ENCODE peak calls at places on chromosomes 11 and 22, in five cellular contexts. R, O, E, J and G are unnamed samples.

GRCh38 chr22:39907605-39908097 is 6.8 kb downstream of the GRAP2 start:
- DNase-seq in R (no peak), O (no peak), E (no peak), J (no peak), G (no peak)

GRCh38 chr22:26893034-26893710 is 235.8 kb downstream of the MIAT start:
- DNase-seq in R (no peak), O (no peak), E (no peak), J (peak; percentile 11), G (peak; percentile 11)

GRCh38 chr11:99973993-99974392 is 713.1 kb upstream of the ARHGAP42 start:
- DNase-seq in R (no peak), O (no peak), E (no peak), J (peak; percentile 8), G (no peak)

GRCh38 chr11:81470446-81470845 is 1263.2 kb downstream of the FAM181B start:
- DNase-seq in R (no peak), O (no peak), E (no peak), J (no peak), G (no peak)

GRCh38 chr11:57459112-57460016 is 964 bp upstream of the RTN4RL2 start:
- DNase-seq in R (peak; percentile 15), O (no peak), E (no peak), J (no peak), G (no peak)

GRCh38 chr22:37370306-37370979 is 56.8 kb downstream of the ELFN2 start:
- DNase-seq in R (no peak), O (no peak), E (peak; percentile 76), J (no peak), G (no peak)

GRCh38 chr11:104198576-104198975 is 34.6 kb upstream of the PDGFD start:
- DNase-seq in R (no peak), O (no peak), E (no peak), J (peak; percentile 31), G (peak; percentile 60)

GRCh38 chr22:40728731-40729189 is 49.5 kb downstream of the MCHR1 start:
- DNase-seq in R (peak; percentile 79), O (peak; percentile 15), E (peak; percentile 51), J (peak; percentile 77), G (peak; percentile 28)

GRCh38 chr11:7004482-7004881 is 15.7 kb downstream of the ZNF214 start:
- DNase-seq in R (no peak), O (peak; percentile 25), E (no peak), J (peak; percentile 69), G (peak; percentile 16)

GRCh38 chr11:117657801-117658200 is 139.2 kb downstream of the DSCAML1 start:
- DNase-seq in R (no peak), O (no peak), E (no peak), J (no peak), G (no peak)

GRCh38 chr22:45896153-45896951 is 80.6 kb downstream of the WNT7B start:
- DNase-seq in R (no peak), O (no peak), E (peak; percentile 72), J (peak; percentile 87), G (no peak)

GRCh38 chr11:9357041-9357440 is 27.4 kb upstream of the IPO7 start:
- DNase-seq in R (no peak), O (no peak), E (no peak), J (peak; percentile 68), G (no peak)

GRCh38 chr11:86938900-86939880 is 16.0 kb downstream of the FZD4 start:
- DNase-seq in R (peak; percentile 71), O (peak; percentile 59), E (no peak), J (peak; percentile 65), G (peak; percentile 60)

GRCh38 chr22:42925598-42925997 is 68.5 kb upstream of the ARFGAP3 start:
- DNase-seq in R (no peak), O (no peak), E (no peak), J (no peak), G (no peak)

GRCh38 chr11:112785104-112785503 is 176.1 kb upstream of the NCAM1 start:
- DNase-seq in R (no peak), O (peak; percentile 13), E (no peak), J (no peak), G (peak; percentile 51)

GRCh38 chr11:75795276-75796090 is 19.5 kb upstream of the UVRAG start:
- DNase-seq in R (no peak), O (no peak), E (no peak), J (no peak), G (no peak)

GRCh38 chr11:121895919-121896318 is 220.1 kb downstream of the BLID start:
- DNase-seq in R (no peak), O (peak; percentile 19), E (no peak), J (peak; percentile 58), G (peak; percentile 28)

GRCh38 chr11:69044111-69045013 is 4.4 kb upstream of the TPCN2 start:
- DNase-seq in R (peak; percentile 82), O (peak; percentile 77), E (peak; percentile 78), J (peak; percentile 53), G (peak; percentile 71)

GRCh38 chr11:69874178-69874983 is 55.2 kb upstream of the FGF3 start:
- DNase-seq in R (no peak), O (no peak), E (peak; percentile 21), J (no peak), G (no peak)

GRCh38 chr11:27305751-27306150 is 57.3 kb downstream of the CCDC34 start:
- DNase-seq in R (no peak), O (no peak), E (no peak), J (no peak), G (no peak)

GRCh38 chr11:119093666-119093950 is 8.0 kb downstream of the DPAGT1 start:
- DNase-seq in R (no peak), O (no peak), E (no peak), J (no peak), G (no peak)

GRCh38 chr11:123137496-123138270 is 57.4 kb downstream of the CLMP start:
- DNase-seq in R (peak; percentile 88), O (peak; percentile 86), E (peak; percentile 74), J (no peak), G (no peak)

GRCh38 chr11:36605221-36606216 is 7.5 kb upstream of the RAG2 start:
- DNase-seq in R (no peak), O (no peak), E (no peak), J (no peak), G (no peak)

GRCh38 chr11:75797796-75798195 is 17.2 kb upstream of the UVRAG start:
- DNase-seq in R (no peak), O (no peak), E (no peak), J (no peak), G (no peak)

GRCh38 chr11:32817843-32818183 is 11.9 kb upstream of the PRRG4 start:
- DNase-seq in R (no peak), O (no peak), E (no peak), J (no peak), G (no peak)

GRCh38 chr22:35521358-35522264 is 19.0 kb upstream of the RASD2 start:
- DNase-seq in R (no peak), O (no peak), E (no peak), J (peak; percentile 50), G (no peak)

GRCh38 chr11:42996742-42997307 is 315.0 kb upstream of the API5 start:
- DNase-seq in R (no peak), O (no peak), E (no peak), J (no peak), G (no peak)

GRCh38 chr11:48103621-48104561 is 112.7 kb upstream of the OR4B1 start:
- DNase-seq in R (no peak), O (no peak), E (no peak), J (no peak), G (no peak)

GRCh38 chr22:25844601-25845000 is 102.6 kb downstream of the MYO18B start:
- DNase-seq in R (no peak), O (no peak), E (no peak), J (no peak), G (no peak)

GRCh38 chr11:66745356-66746235 is 16.6 kb upstream of the SPTBN2 start:
- DNase-seq in R (no peak), O (no peak), E (peak; percentile 66), J (peak; percentile 46), G (peak; percentile 58)

GRCh38 chr22:23237201-23237798 is 57.0 kb downstream of the BCR start:
- DNase-seq in R (no peak), O (peak; percentile 61), E (no peak), J (no peak), G (no peak)
- TF ChIP-seq CTCF in R (no peak), O (no peak), E (no peak), J (no peak), G (no peak)

GRCh38 chr11:11871991-11872401 is 30.2 kb downstream of the USP47 start:
- DNase-seq in R (no peak), O (peak; percentile 30), E (no peak), J (no peak), G (no peak)

GRCh38 chr11:11880179-11880578 is 38.4 kb downstream of the USP47 start:
- DNase-seq in R (no peak), O (no peak), E (no peak), J (no peak), G (no peak)

DNA sequence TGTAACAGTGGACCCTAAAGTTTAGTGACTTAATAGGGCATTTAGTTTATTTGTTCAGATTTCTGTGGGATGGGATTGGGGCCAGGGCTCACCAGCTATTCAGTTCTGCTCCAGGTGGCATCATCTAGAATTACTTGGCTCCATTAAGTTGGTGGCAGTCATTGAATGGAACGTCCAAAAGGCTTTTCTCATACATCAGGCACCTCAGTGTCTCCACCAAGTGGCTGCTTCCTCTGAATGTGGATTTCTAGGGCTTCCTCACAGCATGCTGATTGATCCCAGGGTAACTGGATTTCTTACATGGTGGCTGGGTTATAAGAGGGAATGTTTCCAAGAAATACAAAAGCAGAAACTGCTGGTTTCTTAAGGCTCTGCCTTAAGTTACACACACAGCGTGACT is 34.7 kb downstream of the USP47 start:
- DNase-seq in R (no peak), O (no peak), E (no peak), J (peak; percentile 40), G (peak; percentile 18)
- TF ChIP-seq CTCF in R (peak; percentile 28), O (peak; percentile 37), E (no peak), J (peak; percentile 39), G (peak; percentile 10)

DNA sequence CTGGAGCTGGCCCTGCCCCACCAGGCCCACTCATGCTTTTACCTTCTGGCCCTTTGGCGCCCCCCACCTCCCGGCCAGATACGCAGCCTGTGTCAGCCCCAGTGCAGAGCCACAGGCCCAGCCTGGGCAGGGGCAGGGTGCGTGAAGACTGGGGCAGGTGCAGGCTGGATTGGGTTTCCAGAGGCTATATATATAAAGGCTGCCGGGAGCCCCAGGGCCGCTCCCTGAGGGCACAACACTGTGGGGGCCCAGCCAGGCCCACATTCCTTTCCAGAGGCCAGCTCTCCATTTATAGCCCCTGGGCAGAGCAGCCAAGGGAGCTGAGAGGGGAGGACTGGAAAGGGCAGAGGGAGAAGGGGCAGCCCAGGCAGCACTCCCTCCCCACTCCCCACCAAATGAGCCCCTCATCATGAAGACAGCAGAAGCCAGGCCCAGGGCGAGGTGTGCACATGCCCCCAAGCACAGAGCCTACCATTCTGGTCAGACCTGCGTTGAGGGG is 5.0 kb upstream of the MYOD1 start:
- DNase-seq in R (no peak), O (no peak), E (no peak), J (no peak), G (no peak)
- TF ChIP-seq CTCF in R (no peak), O (no peak), E (no peak), J (no peak), G (no peak)

DNA sequence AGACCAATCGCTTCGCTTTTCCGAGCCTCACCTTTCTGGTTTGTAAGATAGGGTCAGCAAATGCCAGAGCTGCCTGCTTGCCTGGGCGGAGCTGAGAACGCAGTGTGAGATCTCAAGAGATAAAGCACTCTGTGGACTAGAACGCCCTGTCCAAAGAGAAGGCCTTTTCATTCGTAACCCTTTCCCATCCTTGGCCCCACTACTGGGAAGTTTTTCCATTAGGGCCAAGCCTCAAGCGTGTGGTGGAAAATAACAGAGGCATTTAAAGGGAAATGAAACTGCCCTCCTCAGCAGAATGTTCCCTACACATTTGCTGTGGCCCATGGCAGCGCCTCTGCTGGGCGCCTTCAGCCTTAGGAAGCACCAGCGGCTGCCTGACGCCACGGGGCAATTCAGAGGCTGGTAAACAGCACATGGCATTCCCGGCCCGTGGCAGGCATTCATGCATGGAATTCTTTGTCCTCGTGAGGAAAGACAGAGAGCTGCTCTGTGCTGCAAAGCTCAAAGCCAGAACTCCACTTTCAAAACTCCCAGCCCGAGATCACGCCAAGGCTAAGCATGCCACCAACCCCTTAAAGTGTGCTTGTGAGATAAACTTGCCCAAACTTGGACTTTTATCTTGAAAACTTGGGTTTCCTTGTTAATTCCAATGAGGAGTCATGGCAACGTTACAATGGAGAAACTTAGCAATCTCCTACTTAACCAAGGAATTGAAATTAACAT is 38.1 kb downstream of the AHNAK start:
- DNase-seq in R (peak; percentile 88), O (peak; percentile 64), E (peak; percentile 85), J (peak; percentile 64), G (peak; percentile 60)
- TF ChIP-seq CTCF in R (peak; percentile 48), O (peak; percentile 67), E (peak; percentile 66), J (peak; percentile 77), G (peak; percentile 29)